ENCODE peak calls at places on chromosomes 4 and X, in four cellular contexts. One of them, this sample, is unnamed.

GRCh38 chr4:109046549-109047171 is 255.8 kb downstream of the COL25A1 start:
- DNase-seq in H4: peak
- DNase-seq in stimulated activated CD8-positive, alpha-beta memory T cell treated with anti-CD3 and anti-CD28 coated beads, Interleukin-4, amount 100 ng/mL, for 48 hours: no peak
- DNase-seq in left lung: no peak
- DNase-seq in this sample: no peak

GRCh38 chrX:140860718-140861117 is 141.7 kb upstream of the SPANXB1 start:
- DNase-seq in H4: no peak
- DNase-seq in stimulated activated CD8-positive, alpha-beta memory T cell treated with anti-CD3 and anti-CD28 coated beads, Interleukin-4, amount 100 ng/mL, for 48 hours: no peak
- DNase-seq in left lung: no peak
- DNase-seq in this sample: no peak

GRCh38 chrX:44945736-44946135 is 72.7 kb downstream of the KDM6A start:
- DNase-seq in left lung: no peak
- DNase-seq in stimulated activated CD8-positive, alpha-beta memory T cell treated with anti-CD3 and anti-CD28 coated beads, Interleukin-4, amount 100 ng/mL, for 48 hours: no peak
- DNase-seq in H4: no peak
- DNase-seq in this sample: no peak

GRCh38 chr4:182294436-182294835 is 51.2 kb downstream of the TENM3 start:
- DNase-seq in stimulated activated CD8-positive, alpha-beta memory T cell treated with anti-CD3 and anti-CD28 coated beads, Interleukin-4, amount 100 ng/mL, for 48 hours: no peak
- DNase-seq in H4: no peak
- DNase-seq in left lung: no peak
- DNase-seq in this sample: no peak

GRCh38 chr4:96677499-96677898 is 837.6 kb downstream of the PDHA2 start:
- DNase-seq in stimulated activated CD8-positive, alpha-beta memory T cell treated with anti-CD3 and anti-CD28 coated beads, Interleukin-4, amount 100 ng/mL, for 48 hours: no peak
- DNase-seq in left lung: no peak
- DNase-seq in H4: peak
- DNase-seq in this sample: no peak

GRCh38 chrX:1265061-1265460 is 3.6 kb upstream of the CSF2RA start:
- DNase-seq in stimulated activated CD8-positive, alpha-beta memory T cell treated with anti-CD3 and anti-CD28 coated beads, Interleukin-4, amount 100 ng/mL, for 48 hours: no peak
- DNase-seq in H4: no peak
- DNase-seq in left lung: peak
- DNase-seq in this sample: no peak

GRCh38 chr4:80054375-80054774 is 18.7 kb downstream of the ANTXR2 start:
- DNase-seq in H4: no peak
- DNase-seq in left lung: no peak
- DNase-seq in stimulated activated CD8-positive, alpha-beta memory T cell treated with anti-CD3 and anti-CD28 coated beads, Interleukin-4, amount 100 ng/mL, for 48 hours: no peak
- DNase-seq in this sample: no peak

GRCh38 chr4:160831165-160831922 is 1332.5 kb downstream of the FSTL5 start:
- DNase-seq in stimulated activated CD8-positive, alpha-beta memory T cell treated with anti-CD3 and anti-CD28 coated beads, Interleukin-4, amount 100 ng/mL, for 48 hours: no peak
- DNase-seq in left lung: no peak
- DNase-seq in H4: no peak
- DNase-seq in this sample: no peak

GRCh38 chr4:100540156-100540555 is 22.3 kb upstream of the EMCN start:
- DNase-seq in H4: no peak
- DNase-seq in left lung: no peak
- DNase-seq in stimulated activated CD8-positive, alpha-beta memory T cell treated with anti-CD3 and anti-CD28 coated beads, Interleukin-4, amount 100 ng/mL, for 48 hours: no peak
- DNase-seq in this sample: no peak

GRCh38 chr4:181376058-181376457 is 867.1 kb upstream of the TENM3 start:
- DNase-seq in H4: no peak
- DNase-seq in stimulated activated CD8-positive, alpha-beta memory T cell treated with anti-CD3 and anti-CD28 coated beads, Interleukin-4, amount 100 ng/mL, for 48 hours: no peak
- DNase-seq in left lung: peak
- DNase-seq in this sample: no peak

GRCh38 chr4:28443786-28444412 is 1583.3 kb downstream of the STIM2 start:
- DNase-seq in H4: peak
- DNase-seq in stimulated activated CD8-positive, alpha-beta memory T cell treated with anti-CD3 and anti-CD28 coated beads, Interleukin-4, amount 100 ng/mL, for 48 hours: no peak
- DNase-seq in left lung: no peak
- DNase-seq in this sample: no peak

GRCh38 chr4:152106781-152107321 is 346.0 kb upstream of the GATB start:
- DNase-seq in H4: no peak
- DNase-seq in left lung: no peak
- DNase-seq in stimulated activated CD8-positive, alpha-beta memory T cell treated with anti-CD3 and anti-CD28 coated beads, Interleukin-4, amount 100 ng/mL, for 48 hours: no peak
- DNase-seq in this sample: no peak

GRCh38 chrX:153879741-153880439 is 6.1 kb downstream of the L1CAM start:
- DNase-seq in left lung: no peak
- DNase-seq in H4: no peak
- DNase-seq in stimulated activated CD8-positive, alpha-beta memory T cell treated with anti-CD3 and anti-CD28 coated beads, Interleukin-4, amount 100 ng/mL, for 48 hours: no peak
- DNase-seq in this sample: no peak

GRCh38 chr4:185801471-185801870 is 10.5 kb downstream of the SORBS2 start:
- DNase-seq in stimulated activated CD8-positive, alpha-beta memory T cell treated with anti-CD3 and anti-CD28 coated beads, Interleukin-4, amount 100 ng/mL, for 48 hours: no peak
- DNase-seq in left lung: no peak
- DNase-seq in H4: no peak
- DNase-seq in this sample: no peak

GRCh38 chr4:62193726-62194125 is 993.6 kb downstream of the ADGRL3 start:
- DNase-seq in stimulated activated CD8-positive, alpha-beta memory T cell treated with anti-CD3 and anti-CD28 coated beads, Interleukin-4, amount 100 ng/mL, for 48 hours: no peak
- DNase-seq in left lung: no peak
- DNase-seq in H4: no peak
- DNase-seq in this sample: no peak

GRCh38 chr4:142271832-142272231 is 574.3 kb downstream of the INPP4B start:
- DNase-seq in stimulated activated CD8-positive, alpha-beta memory T cell treated with anti-CD3 and anti-CD28 coated beads, Interleukin-4, amount 100 ng/mL, for 48 hours: no peak
- DNase-seq in left lung: no peak
- DNase-seq in H4: no peak
- DNase-seq in this sample: no peak

GRCh38 chrX:121579016-121579760 is 531.8 kb downstream of the GLUD2 start:
- DNase-seq in stimulated activated CD8-positive, alpha-beta memory T cell treated with anti-CD3 and anti-CD28 coated beads, Interleukin-4, amount 100 ng/mL, for 48 hours: peak
- DNase-seq in left lung: no peak
- DNase-seq in H4: peak
- DNase-seq in this sample: no peak

GRCh38 chrX:1661048-1661921 is 46.4 kb downstream of the ASMT start:
- DNase-seq in stimulated activated CD8-positive, alpha-beta memory T cell treated with anti-CD3 and anti-CD28 coated beads, Interleukin-4, amount 100 ng/mL, for 48 hours: peak
- DNase-seq in H4: no peak
- DNase-seq in left lung: peak
- DNase-seq in this sample: peak

GRCh38 chr4:189792819-189793618 is 147.7 kb upstream of the FRG1 start:
- DNase-seq in stimulated activated CD8-positive, alpha-beta memory T cell treated with anti-CD3 and anti-CD28 coated beads, Interleukin-4, amount 100 ng/mL, for 48 hours: peak
- DNase-seq in left lung: peak
- DNase-seq in H4: peak
- DNase-seq in this sample: peak

GRCh38 chr4:88610771-88611170 is 18.5 kb downstream of the HERC3 start:
- DNase-seq in left lung: no peak
- DNase-seq in H4: no peak
- DNase-seq in stimulated activated CD8-positive, alpha-beta memory T cell treated with anti-CD3 and anti-CD28 coated beads, Interleukin-4, amount 100 ng/mL, for 48 hours: no peak
- DNase-seq in this sample: no peak